ENCODE peak calls at places on chromosomes 7 and 10, in six cellular contexts. One of them, this sample, is unnamed.

GRCh38 chr7:84790873-84791272 is 396.0 kb downstream of the SEMA3D start:
- DNase-seq in GM12891: no peak
- DNase-seq in HepG2: no peak
- DNase-seq in K562: no peak
- DNase-seq in GM12878: no peak
- DNase-seq in H1: no peak
- DNase-seq in this sample: no peak

GRCh38 chr7:33873981-33874750 is 31.2 kb upstream of the BMPER start:
- DNase-seq in GM12891: no peak
- DNase-seq in HepG2: no peak
- DNase-seq in K562: no peak
- DNase-seq in GM12878: no peak
- DNase-seq in H1: no peak
- DNase-seq in this sample: no peak

GRCh38 chr7:96349572-96349971 is 27.7 kb upstream of the SLC25A13 start:
- DNase-seq in GM12891: no peak
- DNase-seq in HepG2: no peak
- DNase-seq in K562: no peak
- DNase-seq in GM12878: no peak
- DNase-seq in H1: no peak
- DNase-seq in this sample: no peak

GRCh38 chr10:102729090-102730026 is 14.4 kb upstream of the WBP1L start:
- DNase-seq in GM12891: peak; percentile 42
- DNase-seq in HepG2: peak; percentile 56
- DNase-seq in K562: peak; percentile 72
- DNase-seq in GM12878: no peak
- DNase-seq in H1: no peak
- DNase-seq in this sample: peak; percentile 65

GRCh38 chr10:121668336-121669009 is 70.2 kb upstream of the FGFR2 start:
- DNase-seq in GM12891: no peak
- DNase-seq in HepG2: no peak
- DNase-seq in K562: no peak
- DNase-seq in GM12878: no peak
- DNase-seq in H1: peak; percentile 21
- DNase-seq in this sample: no peak

GRCh38 chr10:27884185-27884630 is 114.7 kb downstream of the ODAD2 start:
- DNase-seq in GM12891: no peak
- DNase-seq in HepG2: no peak
- DNase-seq in K562: no peak
- DNase-seq in GM12878: no peak
- DNase-seq in H1: no peak
- DNase-seq in this sample: no peak

GRCh38 chr10:33410096-33410859 is 75.8 kb upstream of the NRP1 start:
- DNase-seq in GM12891: no peak
- DNase-seq in HepG2: no peak
- DNase-seq in K562: no peak
- DNase-seq in GM12878: no peak
- DNase-seq in H1: no peak
- DNase-seq in this sample: no peak

GRCh38 chr7:131107343-131108211 is 220.1 kb upstream of the MKLN1 start:
- DNase-seq in GM12891: peak; percentile 64
- DNase-seq in HepG2: peak; percentile 83
- DNase-seq in K562: peak; percentile 75
- DNase-seq in GM12878: no peak
- DNase-seq in H1: no peak
- DNase-seq in this sample: peak; percentile 62

GRCh38 chr7:127245582-127245981 is 7.2 kb downstream of the GRM8 start:
- DNase-seq in GM12891: no peak
- DNase-seq in HepG2: no peak
- DNase-seq in K562: no peak
- DNase-seq in GM12878: no peak
- DNase-seq in H1: no peak
- DNase-seq in this sample: no peak

GRCh38 chr7:116499168-116500070 is at the start of gene CAV2:
- DNase-seq in GM12891: no peak
- DNase-seq in HepG2: no peak
- DNase-seq in K562: peak; percentile 96
- DNase-seq in GM12878: no peak
- DNase-seq in H1: no peak
- DNase-seq in this sample: peak; percentile 32

GRCh38 chr10:61159253-61159652 is 215.3 kb upstream of the RHOBTB1 start:
- DNase-seq in GM12891: no peak
- DNase-seq in HepG2: no peak
- DNase-seq in K562: no peak
- DNase-seq in GM12878: no peak
- DNase-seq in H1: no peak
- DNase-seq in this sample: no peak

GRCh38 chr10:22334414-22335203 is 10.7 kb upstream of the SPAG6 start:
- DNase-seq in GM12891: no peak
- DNase-seq in HepG2: no peak
- DNase-seq in K562: no peak
- DNase-seq in GM12878: no peak
- DNase-seq in H1: no peak
- DNase-seq in this sample: no peak

GRCh38 chr10:24929056-24929544 is 23.3 kb downstream of the PRTFDC1 start:
- DNase-seq in GM12891: no peak
- DNase-seq in HepG2: no peak
- DNase-seq in K562: no peak
- DNase-seq in GM12878: peak; percentile 79
- DNase-seq in H1: no peak
- DNase-seq in this sample: no peak

GRCh38 chr7:115634633-115635032 is 395.9 kb downstream of the TFEC start:
- DNase-seq in GM12891: no peak
- DNase-seq in HepG2: peak; percentile 22
- DNase-seq in K562: no peak
- DNase-seq in GM12878: no peak
- DNase-seq in H1: no peak
- DNase-seq in this sample: no peak

GRCh38 chr7:100366411-100367250 is 6.7 kb upstream of the PILRA start:
- DNase-seq in GM12891: no peak
- DNase-seq in HepG2: no peak
- DNase-seq in K562: no peak
- DNase-seq in GM12878: peak; percentile 58
- DNase-seq in H1: no peak
- DNase-seq in this sample: peak; percentile 37

GRCh38 chr10:128044961-128045832 is 81.0 kb downstream of the MKI67 start:
- DNase-seq in GM12891: no peak
- DNase-seq in HepG2: no peak
- DNase-seq in K562: no peak
- DNase-seq in GM12878: no peak
- DNase-seq in H1: no peak
- DNase-seq in this sample: no peak

GRCh38 chr7:1055084-1055450 is 10.7 kb downstream of the GPR146 start:
- DNase-seq in GM12891: no peak
- DNase-seq in HepG2: no peak
- DNase-seq in K562: peak; percentile 83
- DNase-seq in GM12878: no peak
- DNase-seq in H1: no peak
- DNase-seq in this sample: no peak

GRCh38 chr7:99365318-99366141 is 9.0 kb upstream of the ARPC1B start:
- DNase-seq in GM12891: peak; percentile 61
- DNase-seq in HepG2: peak; percentile 22
- DNase-seq in K562: peak; percentile 82
- DNase-seq in GM12878: no peak
- DNase-seq in H1: no peak
- DNase-seq in this sample: peak; percentile 68
- TF ChIP-seq TAF1 in GM12891: no peak
- TF ChIP-seq TAF1 in HepG2: no peak
- TF ChIP-seq TAF1 in K562: no peak
- TF ChIP-seq TAF1 in GM12878: no peak
- TF ChIP-seq TAF1 in H1: no peak
- TF ChIP-seq TAF1 in this sample: no peak

GRCh38 chr7:11458736-11459483 is 373.1 kb downstream of the THSD7A start:
- DNase-seq in GM12891: no peak
- DNase-seq in HepG2: no peak
- DNase-seq in K562: no peak
- DNase-seq in GM12878: no peak
- DNase-seq in H1: no peak
- DNase-seq in this sample: no peak
- TF ChIP-seq POLR2A in GM12891: no peak
- TF ChIP-seq POLR2A in HepG2: no peak
- TF ChIP-seq POLR2A in K562: no peak
- TF ChIP-seq POLR2A in GM12878: no peak
- TF ChIP-seq POLR2A in H1: no peak
- TF ChIP-seq POLR2A in this sample: no peak

DNA sequence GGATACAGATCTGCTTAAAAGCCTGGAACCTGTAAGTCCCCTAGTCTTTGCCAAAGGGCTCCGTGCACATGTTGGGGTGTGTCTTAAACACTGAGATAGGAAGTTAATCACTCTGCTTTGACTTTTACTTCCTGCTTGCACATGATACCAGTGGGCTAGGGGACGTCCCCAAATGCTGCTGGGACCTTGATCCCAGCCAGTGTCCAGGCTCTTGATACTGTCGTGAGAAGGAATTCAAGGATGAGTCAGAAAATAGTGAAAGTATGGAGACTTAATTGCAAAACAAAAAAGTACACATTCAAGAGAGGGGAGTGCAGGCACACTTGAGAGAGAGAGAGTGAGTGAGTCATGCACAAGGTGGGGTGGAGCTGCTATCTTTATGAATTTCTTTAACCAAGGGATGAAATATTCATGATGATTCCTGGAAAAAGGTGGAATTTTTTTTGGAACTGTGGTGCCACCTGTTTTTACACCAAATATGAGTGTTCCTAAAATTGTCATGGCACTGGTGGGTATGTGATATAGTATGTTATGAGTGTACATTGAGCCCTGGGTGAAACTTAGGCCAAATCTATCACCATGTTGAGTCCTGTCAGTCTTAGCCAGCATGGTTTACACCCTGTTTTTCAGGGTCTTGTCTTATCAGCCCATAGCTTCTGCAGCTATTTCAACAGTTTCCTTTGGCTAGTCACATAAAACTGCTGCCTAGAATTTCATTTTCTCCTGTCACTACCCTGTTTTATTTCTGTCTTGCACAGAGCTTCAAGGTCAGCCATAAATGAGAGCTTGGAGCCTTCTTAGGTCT is 88.3 kb upstream of the CYP26C1 start:
- DNase-seq in GM12891: no peak
- DNase-seq in HepG2: peak; percentile 80
- DNase-seq in K562: peak; percentile 58
- DNase-seq in GM12878: no peak
- DNase-seq in H1: no peak
- DNase-seq in this sample: no peak
- TF ChIP-seq TAF1 in GM12891: no peak
- TF ChIP-seq TAF1 in HepG2: no peak
- TF ChIP-seq TAF1 in K562: no peak
- TF ChIP-seq TAF1 in GM12878: no peak
- TF ChIP-seq TAF1 in H1: no peak
- TF ChIP-seq TAF1 in this sample: no peak

GRCh38 chr10:67834375-67834774 is 3.6 kb downstream of the DNAJC12 start:
- DNase-seq in GM12891: no peak
- DNase-seq in HepG2: no peak
- DNase-seq in K562: no peak
- DNase-seq in GM12878: no peak
- DNase-seq in H1: no peak
- DNase-seq in this sample: no peak

GRCh38 chr10:67836972-67837371 is 1.0 kb downstream of the DNAJC12 start:
- DNase-seq in GM12891: no peak
- DNase-seq in HepG2: no peak
- DNase-seq in K562: no peak
- DNase-seq in GM12878: no peak
- DNase-seq in H1: no peak
- DNase-seq in this sample: no peak

GRCh38 chr10:67839957-67840356 is 2.0 kb upstream of the DNAJC12 start:
- DNase-seq in GM12891: no peak
- DNase-seq in HepG2: no peak
- DNase-seq in K562: no peak
- DNase-seq in GM12878: no peak
- DNase-seq in H1: no peak
- DNase-seq in this sample: no peak

GRCh38 chr10:67836491-67836890 is 1.5 kb downstream of the DNAJC12 start:
- DNase-seq in GM12891: no peak
- DNase-seq in HepG2: no peak
- DNase-seq in K562: no peak
- DNase-seq in GM12878: no peak
- DNase-seq in H1: no peak
- DNase-seq in this sample: no peak

DNA sequence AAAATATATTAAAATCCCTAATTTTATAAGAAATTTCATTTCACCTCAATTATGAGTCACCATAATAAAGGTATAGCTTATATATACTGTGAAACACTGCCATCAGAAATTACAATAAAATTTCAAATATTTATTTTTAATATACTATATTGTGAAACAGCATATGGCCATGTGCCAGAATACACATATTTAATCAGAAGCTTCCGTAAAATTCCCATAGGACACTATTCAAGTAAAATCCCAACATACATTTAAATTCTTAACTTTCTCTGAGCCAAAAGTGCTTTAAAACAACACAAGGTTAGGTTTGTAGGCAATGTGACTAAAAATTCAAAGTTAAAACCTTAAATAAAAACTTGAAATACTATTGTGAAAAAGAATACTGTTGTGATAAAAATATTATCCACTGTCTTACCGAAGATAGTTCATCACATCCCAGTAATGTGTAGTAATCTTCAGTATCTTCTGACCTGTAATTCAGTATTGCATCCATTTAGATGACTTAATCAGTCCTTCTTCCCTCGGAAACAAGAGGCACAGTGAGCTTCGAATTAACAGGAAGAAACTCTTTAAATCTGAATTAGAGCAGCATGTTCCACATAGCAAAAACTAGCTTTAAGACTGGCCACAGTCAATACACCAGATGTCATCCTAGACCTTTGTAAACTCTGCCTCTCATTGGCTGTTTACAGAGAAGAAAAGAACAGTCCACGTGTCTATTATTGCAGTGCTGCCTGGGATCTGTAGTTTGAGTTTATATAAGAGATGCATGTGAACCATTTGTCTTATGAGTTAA is at the start of gene DNAJC12:
- DNase-seq in GM12891: peak; percentile 11
- DNase-seq in HepG2: peak; percentile 74
- DNase-seq in K562: peak; percentile 79
- DNase-seq in GM12878: no peak
- DNase-seq in H1: no peak
- DNase-seq in this sample: no peak
- TF ChIP-seq POLR2A in GM12891: no peak
- TF ChIP-seq POLR2A in HepG2: no peak
- TF ChIP-seq POLR2A in K562: peak; percentile 84
- TF ChIP-seq POLR2A in GM12878: no peak
- TF ChIP-seq POLR2A in H1: no peak
- TF ChIP-seq POLR2A in this sample: no peak

GRCh38 chr7:134317434-134317833 is 704 bp upstream of the SLC35B4 start:
- DNase-seq in GM12891: no peak
- DNase-seq in HepG2: no peak
- DNase-seq in K562: no peak
- DNase-seq in GM12878: no peak
- DNase-seq in H1: no peak
- DNase-seq in this sample: no peak
- TF ChIP-seq TAF1 in GM12891: no peak
- TF ChIP-seq TAF1 in HepG2: no peak
- TF ChIP-seq TAF1 in K562: no peak
- TF ChIP-seq TAF1 in GM12878: no peak
- TF ChIP-seq TAF1 in H1: no peak
- TF ChIP-seq TAF1 in this sample: no peak

GRCh38 chr10:86755740-86756510 is 494 bp upstream of the BMPR1A start:
- DNase-seq in GM12891: peak; percentile 70
- DNase-seq in HepG2: peak; percentile 83
- DNase-seq in K562: peak; percentile 88
- DNase-seq in GM12878: no peak
- DNase-seq in H1: peak; percentile 61
- DNase-seq in this sample: peak; percentile 78
- TF ChIP-seq POLR2A in GM12891: peak; percentile 39
- TF ChIP-seq POLR2A in HepG2: peak; percentile 84
- TF ChIP-seq POLR2A in K562: peak; percentile 78
- TF ChIP-seq POLR2A in GM12878: peak; percentile 79
- TF ChIP-seq POLR2A in H1: peak; percentile 87
- TF ChIP-seq POLR2A in this sample: peak; percentile 57